ENCODE peak calls at places on chromosome 21, in seven cellular contexts. Z is naive B cell; H is DMS153; T is upper lobe of left lung; U is NCI-H526; D is CD8-positive, alpha-beta memory T cell; O is fibroblast of mammary gland. G is an unnamed sample.

GRCh38 chr21:27743971-27744564 is 777.2 kb upstream of the ADAMTS5 start:
- DNase-seq in H (no peak), Z (no peak), O (no peak), U (no peak), D (no peak), T (no peak), G (no peak)

GRCh38 chr21:33481314-33481943 is 1.7 kb upstream of the TMEM50B start:
- DNase-seq in U (no peak), Z (no peak), O (no peak), H (no peak), T (no peak), D (no peak), G (no peak)

GRCh38 chr21:19900149-19900548 is 1098.1 kb upstream of the NCAM2 start:
- DNase-seq in D (no peak), H (no peak), T (no peak), O (no peak), Z (no peak), U (no peak), G (no peak)

GRCh38 chr21:42918291-42918690 is 7.1 kb downstream of the ERVH48-1 start:
- DNase-seq in O (no peak), H (no peak), T (no peak), Z (no peak), D (no peak), U (no peak), G (peak)

GRCh38 chr21:29078884-29079765 is 5.7 kb upstream of the CCT8 start:
- DNase-seq in O (peak), Z (peak), U (no peak), D (peak), H (no peak), T (peak), G (no peak)

GRCh38 chr21:45073301-45074047 is 906 bp upstream of the ADARB1 start:
- DNase-seq in U (peak), H (no peak), T (no peak), D (no peak), O (peak), Z (no peak), G (peak)

GRCh38 chr21:45998276-45998701 is 16.7 kb downstream of the COL6A1 start:
- DNase-seq in H (no peak), T (peak), Z (no peak), O (no peak), D (peak), U (no peak), G (no peak)

GRCh38 chr21:42570841-42571387 is 57.3 kb downstream of the SLC37A1 start:
- DNase-seq in D (no peak), O (no peak), H (peak), T (peak), U (peak), Z (no peak), G (no peak)

GRCh38 chr21:38203229-38203628 is 53.6 kb upstream of the KCNJ15 start:
- DNase-seq in O (no peak), U (no peak), Z (no peak), D (no peak), T (no peak), H (no peak), G (no peak)

GRCh38 chr21:45695086-45695485 is 51.6 kb downstream of the PCBP3 start:
- DNase-seq in T (no peak), H (no peak), O (no peak), U (peak), D (no peak), Z (no peak), G (no peak)

GRCh38 chr21:42403611-42404231 is at the start of gene UBASH3A:
- DNase-seq in Z (no peak), D (peak), T (no peak), O (no peak), U (no peak), H (no peak), G (no peak)

GRCh38 chr21:14353712-14354111 is 29.2 kb downstream of the HSPA13 start:
- DNase-seq in O (no peak), U (no peak), D (no peak), H (no peak), T (no peak), Z (no peak), G (no peak)

GRCh38 chr21:42258150-42258884 is 39.4 kb downstream of the ABCG1 start:
- DNase-seq in O (peak), H (peak), T (peak), U (peak), D (peak), Z (peak), G (peak)

GRCh38 chr21:33434770-33435360 is 31.7 kb downstream of the IFNGR2 start:
- DNase-seq in O (peak), Z (peak), U (no peak), D (no peak), T (no peak), H (no peak), G (no peak)

GRCh38 chr21:17441370-17441769 is 71.5 kb upstream of the CXADR start:
- DNase-seq in H (peak), O (peak), D (no peak), U (no peak), T (peak), Z (no peak), G (peak)

GRCh38 chr21:16597768-16598167 is 868.0 kb downstream of the USP25 start:
- DNase-seq in T (no peak), Z (no peak), U (no peak), H (no peak), D (no peak), O (no peak), G (no peak)

GRCh38 chr21:32481875-32482408 is 69.4 kb downstream of the EVA1C start:
- DNase-seq in H (no peak), T (no peak), Z (no peak), U (no peak), O (no peak), D (no peak), G (no peak)

GRCh38 chr21:15210235-15210678 is 145.5 kb upstream of the NRIP1 start:
- DNase-seq in O (peak), T (peak), H (no peak), D (no peak), U (no peak), Z (no peak), G (no peak)